ENCODE peak calls at places on chromosomes 6 and 20, in nine cellular contexts. One of them, this sample, is unnamed.

GRCh38 chr6:165704001-165704748 is 41.1 kb upstream of the PDE10A start:
- DNase-seq in progenitor cell of endocrine pancreas: no peak
- DNase-seq in astrocyte of the spinal cord: peak; percentile 52
- DNase-seq in dorsolateral prefrontal cortex: peak; percentile 76
- DNase-seq in epithelial cell of esophagus: peak; percentile 10
- DNase-seq in ascending aorta: no peak
- DNase-seq in GM06990: no peak
- DNase-seq in A549: no peak
- DNase-seq in fibroblast of the aortic adventitia: peak; percentile 69
- DNase-seq in this sample: no peak

GRCh38 chr6:140537211-140537610 is 1162.8 kb upstream of the CITED2 start:
- DNase-seq in progenitor cell of endocrine pancreas: no peak
- DNase-seq in astrocyte of the spinal cord: no peak
- DNase-seq in dorsolateral prefrontal cortex: no peak
- DNase-seq in epithelial cell of esophagus: no peak
- DNase-seq in ascending aorta: no peak
- DNase-seq in GM06990: no peak
- DNase-seq in A549: no peak
- DNase-seq in fibroblast of the aortic adventitia: peak; percentile 18
- DNase-seq in this sample: no peak

GRCh38 chr20:12053348-12053747 is 135.7 kb downstream of the BTBD3 start:
- DNase-seq in progenitor cell of endocrine pancreas: no peak
- DNase-seq in astrocyte of the spinal cord: peak; percentile 79
- DNase-seq in dorsolateral prefrontal cortex: no peak
- DNase-seq in epithelial cell of esophagus: peak; percentile 62
- DNase-seq in ascending aorta: no peak
- DNase-seq in GM06990: no peak
- DNase-seq in A549: no peak
- DNase-seq in fibroblast of the aortic adventitia: peak; percentile 77
- DNase-seq in this sample: no peak

GRCh38 chr6:118650500-118651281 is 700 bp downstream of the CEP85L start:
- DNase-seq in progenitor cell of endocrine pancreas: peak; percentile 41
- DNase-seq in astrocyte of the spinal cord: peak; percentile 58
- DNase-seq in dorsolateral prefrontal cortex: peak; percentile 70
- DNase-seq in epithelial cell of esophagus: peak; percentile 49
- DNase-seq in ascending aorta: no peak
- DNase-seq in GM06990: peak; percentile 72
- DNase-seq in A549: peak; percentile 11
- DNase-seq in fibroblast of the aortic adventitia: peak; percentile 56
- DNase-seq in this sample: peak; percentile 73

GRCh38 chr20:52076164-52076563 is 115.4 kb downstream of the ZFP64 start:
- DNase-seq in progenitor cell of endocrine pancreas: no peak
- DNase-seq in astrocyte of the spinal cord: peak; percentile 48
- DNase-seq in dorsolateral prefrontal cortex: no peak
- DNase-seq in epithelial cell of esophagus: no peak
- DNase-seq in ascending aorta: no peak
- DNase-seq in GM06990: no peak
- DNase-seq in A549: no peak
- DNase-seq in fibroblast of the aortic adventitia: peak; percentile 20
- DNase-seq in this sample: no peak

GRCh38 chr6:167485186-167485978 is 160.5 kb downstream of the TTLL2 start:
- DNase-seq in progenitor cell of endocrine pancreas: no peak
- DNase-seq in astrocyte of the spinal cord: peak; percentile 32
- DNase-seq in dorsolateral prefrontal cortex: no peak
- DNase-seq in epithelial cell of esophagus: no peak
- DNase-seq in ascending aorta: no peak
- DNase-seq in GM06990: no peak
- DNase-seq in A549: peak; percentile 13
- DNase-seq in fibroblast of the aortic adventitia: peak; percentile 3
- DNase-seq in this sample: no peak

GRCh38 chr6:103534814-103535213 is 1324.9 kb downstream of the HACE1 start:
- DNase-seq in progenitor cell of endocrine pancreas: no peak
- DNase-seq in astrocyte of the spinal cord: no peak
- DNase-seq in dorsolateral prefrontal cortex: no peak
- DNase-seq in epithelial cell of esophagus: no peak
- DNase-seq in ascending aorta: no peak
- DNase-seq in GM06990: no peak
- DNase-seq in A549: no peak
- DNase-seq in fibroblast of the aortic adventitia: no peak
- DNase-seq in this sample: no peak

GRCh38 chr20:45993197-45993951 is 15.3 kb upstream of the MMP9 start:
- DNase-seq in progenitor cell of endocrine pancreas: no peak
- DNase-seq in astrocyte of the spinal cord: no peak
- DNase-seq in dorsolateral prefrontal cortex: no peak
- DNase-seq in epithelial cell of esophagus: peak; percentile 100
- DNase-seq in ascending aorta: no peak
- DNase-seq in GM06990: no peak
- DNase-seq in A549: peak; percentile 88
- DNase-seq in fibroblast of the aortic adventitia: no peak
- DNase-seq in this sample: no peak

GRCh38 chr6:98944168-98944567 is 3.6 kb downstream of the FBXL4 start:
- DNase-seq in progenitor cell of endocrine pancreas: no peak
- DNase-seq in astrocyte of the spinal cord: no peak
- DNase-seq in dorsolateral prefrontal cortex: no peak
- DNase-seq in epithelial cell of esophagus: no peak
- DNase-seq in ascending aorta: no peak
- DNase-seq in GM06990: no peak
- DNase-seq in A549: no peak
- DNase-seq in fibroblast of the aortic adventitia: no peak
- DNase-seq in this sample: no peak

GRCh38 chr20:63547484-63548480 is at the start of gene SRMS:
- DNase-seq in progenitor cell of endocrine pancreas: no peak
- DNase-seq in astrocyte of the spinal cord: no peak
- DNase-seq in dorsolateral prefrontal cortex: no peak
- DNase-seq in epithelial cell of esophagus: no peak
- DNase-seq in ascending aorta: no peak
- DNase-seq in GM06990: no peak
- DNase-seq in A549: no peak
- DNase-seq in fibroblast of the aortic adventitia: no peak
- DNase-seq in this sample: no peak

GRCh38 chr20:41436679-41437078 is 70.1 kb upstream of the EMILIN3 start:
- DNase-seq in progenitor cell of endocrine pancreas: no peak
- DNase-seq in astrocyte of the spinal cord: peak; percentile 57
- DNase-seq in dorsolateral prefrontal cortex: no peak
- DNase-seq in epithelial cell of esophagus: peak; percentile 11
- DNase-seq in ascending aorta: no peak
- DNase-seq in GM06990: no peak
- DNase-seq in A549: no peak
- DNase-seq in fibroblast of the aortic adventitia: no peak
- DNase-seq in this sample: no peak

GRCh38 chr6:169323221-169323620 is 69.6 kb upstream of the THBS2 start:
- DNase-seq in progenitor cell of endocrine pancreas: no peak
- DNase-seq in astrocyte of the spinal cord: no peak
- DNase-seq in dorsolateral prefrontal cortex: no peak
- DNase-seq in epithelial cell of esophagus: no peak
- DNase-seq in ascending aorta: no peak
- DNase-seq in GM06990: no peak
- DNase-seq in A549: no peak
- DNase-seq in fibroblast of the aortic adventitia: no peak
- DNase-seq in this sample: no peak

GRCh38 chr6:149733321-149733720 is 13.0 kb downstream of the NUP43 start:
- DNase-seq in progenitor cell of endocrine pancreas: no peak
- DNase-seq in astrocyte of the spinal cord: no peak
- DNase-seq in dorsolateral prefrontal cortex: no peak
- DNase-seq in epithelial cell of esophagus: no peak
- DNase-seq in ascending aorta: no peak
- DNase-seq in GM06990: no peak
- DNase-seq in A549: no peak
- DNase-seq in fibroblast of the aortic adventitia: no peak
- DNase-seq in this sample: no peak

GRCh38 chr6:106102034-106102433 is 15.9 kb downstream of the PRDM1 start:
- DNase-seq in progenitor cell of endocrine pancreas: no peak
- DNase-seq in astrocyte of the spinal cord: no peak
- DNase-seq in dorsolateral prefrontal cortex: no peak
- DNase-seq in epithelial cell of esophagus: no peak
- DNase-seq in ascending aorta: no peak
- DNase-seq in GM06990: peak; percentile 71
- DNase-seq in A549: no peak
- DNase-seq in fibroblast of the aortic adventitia: no peak
- DNase-seq in this sample: no peak

GRCh38 chr6:84643778-84644177 is 120.6 kb downstream of the TBX18 start:
- DNase-seq in progenitor cell of endocrine pancreas: no peak
- DNase-seq in astrocyte of the spinal cord: no peak
- DNase-seq in dorsolateral prefrontal cortex: no peak
- DNase-seq in epithelial cell of esophagus: peak; percentile 72
- DNase-seq in ascending aorta: no peak
- DNase-seq in GM06990: no peak
- DNase-seq in A549: no peak
- DNase-seq in fibroblast of the aortic adventitia: peak; percentile 10
- DNase-seq in this sample: no peak
- TF ChIP-seq CTCF in progenitor cell of endocrine pancreas: no peak
- TF ChIP-seq CTCF in astrocyte of the spinal cord: no peak
- TF ChIP-seq CTCF in dorsolateral prefrontal cortex: no peak
- TF ChIP-seq CTCF in epithelial cell of esophagus: no peak
- TF ChIP-seq CTCF in ascending aorta: no peak
- TF ChIP-seq CTCF in GM06990: no peak
- TF ChIP-seq CTCF in A549: no peak
- TF ChIP-seq CTCF in fibroblast of the aortic adventitia: no peak
- TF ChIP-seq CTCF in this sample: no peak

GRCh38 chr20:49915118-49915379 is 280 bp downstream of the SPATA2 start:
- DNase-seq in progenitor cell of endocrine pancreas: no peak
- DNase-seq in astrocyte of the spinal cord: no peak
- DNase-seq in dorsolateral prefrontal cortex: no peak
- DNase-seq in epithelial cell of esophagus: no peak
- DNase-seq in ascending aorta: no peak
- DNase-seq in GM06990: no peak
- DNase-seq in A549: no peak
- DNase-seq in fibroblast of the aortic adventitia: no peak
- DNase-seq in this sample: no peak
- TF ChIP-seq CTCF in progenitor cell of endocrine pancreas: no peak
- TF ChIP-seq CTCF in astrocyte of the spinal cord: no peak
- TF ChIP-seq CTCF in dorsolateral prefrontal cortex: no peak
- TF ChIP-seq CTCF in epithelial cell of esophagus: no peak
- TF ChIP-seq CTCF in ascending aorta: no peak
- TF ChIP-seq CTCF in GM06990: no peak
- TF ChIP-seq CTCF in A549: peak; percentile 8
- TF ChIP-seq CTCF in fibroblast of the aortic adventitia: no peak
- TF ChIP-seq CTCF in this sample: no peak

GRCh38 chr6:42105714-42106662 is 36.4 kb downstream of the C6orf132 start:
- DNase-seq in progenitor cell of endocrine pancreas: no peak
- DNase-seq in astrocyte of the spinal cord: no peak
- DNase-seq in dorsolateral prefrontal cortex: no peak
- DNase-seq in epithelial cell of esophagus: no peak
- DNase-seq in ascending aorta: no peak
- DNase-seq in GM06990: no peak
- DNase-seq in A549: no peak
- DNase-seq in fibroblast of the aortic adventitia: no peak
- DNase-seq in this sample: no peak

GRCh38 chr6:42103753-42104094 is 38.7 kb downstream of the C6orf132 start:
- DNase-seq in progenitor cell of endocrine pancreas: no peak
- DNase-seq in astrocyte of the spinal cord: no peak
- DNase-seq in dorsolateral prefrontal cortex: no peak
- DNase-seq in epithelial cell of esophagus: no peak
- DNase-seq in ascending aorta: no peak
- DNase-seq in GM06990: no peak
- DNase-seq in A549: no peak
- DNase-seq in fibroblast of the aortic adventitia: no peak
- DNase-seq in this sample: no peak

GRCh38 chr6:42104807-42105713 is 37.4 kb downstream of the C6orf132 start:
- DNase-seq in progenitor cell of endocrine pancreas: no peak
- DNase-seq in astrocyte of the spinal cord: no peak
- DNase-seq in dorsolateral prefrontal cortex: no peak
- DNase-seq in epithelial cell of esophagus: no peak
- DNase-seq in ascending aorta: no peak
- DNase-seq in GM06990: no peak
- DNase-seq in A549: no peak
- DNase-seq in fibroblast of the aortic adventitia: no peak
- DNase-seq in this sample: no peak

GRCh38 chr6:42103218-42103617 is 39.2 kb downstream of the C6orf132 start:
- DNase-seq in progenitor cell of endocrine pancreas: no peak
- DNase-seq in astrocyte of the spinal cord: no peak
- DNase-seq in dorsolateral prefrontal cortex: no peak
- DNase-seq in epithelial cell of esophagus: no peak
- DNase-seq in ascending aorta: no peak
- DNase-seq in GM06990: no peak
- DNase-seq in A549: no peak
- DNase-seq in fibroblast of the aortic adventitia: no peak
- DNase-seq in this sample: no peak

DNA sequence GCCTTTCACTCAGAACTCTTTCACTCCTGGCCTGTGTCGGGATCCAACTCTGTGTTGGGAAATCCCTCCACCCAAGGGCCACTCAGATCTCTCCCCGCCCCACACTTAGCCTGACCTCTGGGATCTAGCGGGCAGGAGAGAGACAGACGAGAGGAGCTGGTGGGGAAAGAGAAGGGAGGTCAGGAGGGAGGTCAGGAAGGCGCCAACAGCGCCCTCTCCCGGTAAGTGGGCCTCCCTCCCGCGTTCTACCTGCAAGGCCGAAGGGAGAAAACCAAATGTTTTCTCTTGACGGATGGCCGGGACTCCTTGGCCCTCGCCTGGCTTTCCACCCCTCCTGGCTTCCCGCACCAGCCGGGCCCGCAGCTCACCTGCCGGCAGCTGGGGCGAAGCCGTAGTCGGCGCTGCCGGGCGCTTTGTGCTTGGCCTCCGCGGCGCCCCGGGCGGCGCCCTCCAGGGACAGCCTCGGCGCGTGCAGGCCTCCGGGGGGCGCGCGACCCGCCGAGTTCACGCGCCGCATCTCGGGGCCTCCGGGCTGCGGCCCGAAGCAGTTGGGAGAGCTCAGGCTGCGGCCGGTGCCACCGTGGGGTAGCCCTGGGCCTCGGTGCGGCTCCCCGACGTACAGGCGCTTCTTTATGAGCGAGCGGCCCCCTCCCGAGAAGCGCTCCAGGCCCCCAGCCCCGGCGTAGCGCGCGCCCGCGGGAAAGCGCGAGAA is 38.2 kb downstream of the C6orf132 start:
- DNase-seq in progenitor cell of endocrine pancreas: peak; percentile 59
- DNase-seq in astrocyte of the spinal cord: peak; percentile 51
- DNase-seq in dorsolateral prefrontal cortex: peak; percentile 44
- DNase-seq in epithelial cell of esophagus: no peak
- DNase-seq in ascending aorta: no peak
- DNase-seq in GM06990: peak; percentile 77
- DNase-seq in A549: no peak
- DNase-seq in fibroblast of the aortic adventitia: peak; percentile 77
- DNase-seq in this sample: no peak
- TF ChIP-seq CTCF in progenitor cell of endocrine pancreas: peak; percentile 94
- TF ChIP-seq CTCF in astrocyte of the spinal cord: peak; percentile 76
- TF ChIP-seq CTCF in dorsolateral prefrontal cortex: peak; percentile 35
- TF ChIP-seq CTCF in epithelial cell of esophagus: peak; percentile 33
- TF ChIP-seq CTCF in ascending aorta: peak; percentile 38
- TF ChIP-seq CTCF in GM06990: peak; percentile 89
- TF ChIP-seq CTCF in A549: no peak
- TF ChIP-seq CTCF in fibroblast of the aortic adventitia: peak; percentile 75
- TF ChIP-seq CTCF in this sample: peak; percentile 89

DNA sequence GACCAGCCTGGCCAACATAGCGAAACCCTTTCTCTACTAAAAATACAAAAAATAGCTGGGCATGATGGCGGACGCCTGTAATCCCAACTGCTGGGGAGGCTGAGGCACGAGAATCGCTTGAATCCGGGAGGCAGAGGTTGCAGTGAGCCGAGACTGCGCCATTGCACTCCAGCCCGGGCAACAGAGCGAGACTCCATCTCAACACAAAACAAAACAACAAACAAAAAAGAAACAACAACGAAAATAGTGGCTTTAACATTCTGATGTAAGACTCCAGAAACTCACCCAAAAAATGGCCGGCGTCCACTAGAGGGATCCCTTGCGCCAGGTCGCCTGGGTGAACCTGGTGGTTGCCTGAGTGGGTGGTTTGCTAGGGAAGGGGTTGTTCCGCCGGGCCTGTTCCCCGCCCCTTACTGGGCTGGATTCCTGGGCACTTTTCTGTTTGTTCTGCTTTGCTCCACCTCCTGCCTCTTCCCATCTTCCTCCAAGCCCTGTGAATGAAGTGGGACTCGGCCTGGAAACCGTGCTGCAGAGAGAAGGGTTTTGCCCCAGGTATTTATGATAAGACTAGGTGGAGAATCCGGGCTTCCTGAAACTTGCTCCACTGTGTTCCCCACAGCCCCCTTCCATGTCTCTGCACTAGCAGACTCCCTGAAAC is 1.5 kb downstream of the PABPC1L start:
- DNase-seq in progenitor cell of endocrine pancreas: peak; percentile 67
- DNase-seq in astrocyte of the spinal cord: peak; percentile 41
- DNase-seq in dorsolateral prefrontal cortex: no peak
- DNase-seq in epithelial cell of esophagus: peak; percentile 57
- DNase-seq in ascending aorta: no peak
- DNase-seq in GM06990: peak; percentile 54
- DNase-seq in A549: peak; percentile 78
- DNase-seq in fibroblast of the aortic adventitia: peak; percentile 54
- DNase-seq in this sample: no peak
- TF ChIP-seq CTCF in progenitor cell of endocrine pancreas: peak; percentile 71
- TF ChIP-seq CTCF in astrocyte of the spinal cord: peak; percentile 45
- TF ChIP-seq CTCF in dorsolateral prefrontal cortex: no peak
- TF ChIP-seq CTCF in epithelial cell of esophagus: peak; percentile 18
- TF ChIP-seq CTCF in ascending aorta: peak; percentile 8
- TF ChIP-seq CTCF in GM06990: peak; percentile 74
- TF ChIP-seq CTCF in A549: peak; percentile 57
- TF ChIP-seq CTCF in fibroblast of the aortic adventitia: peak; percentile 43
- TF ChIP-seq CTCF in this sample: peak; percentile 72